ENCODE peak calls at places on chromosomes 1 and 21, in nine cellular contexts. T is CD8-positive, alpha-beta T cell; R is progenitor cell of endocrine pancreas; H is mesothelial cell of epicardium; E is GM06990; J is neural crest cell; K is ovary; U is transverse colon; X is upper lobe of right lung. I is an unnamed sample.

GRCh38 chr1:86487131-86487804 is 18.5 kb downstream of the CLCA1 start:
- DNase-seq in K (no peak), U (no peak), R (no peak), J (no peak), T (no peak), E (no peak), H (no peak), X (no peak), I (no peak)

GRCh38 chr1:192747305-192747704 is 61.5 kb upstream of the RGS2 start:
- DNase-seq in T (no peak), U (no peak), H (no peak), R (no peak), X (no peak), J (no peak), K (no peak), E (no peak), I (no peak)

GRCh38 chr1:145918144-145918991 is at the start of gene PEX11B:
- DNase-seq in T (peak), J (peak), X (peak), K (peak), H (peak), E (peak), R (peak), U (peak), I (peak)

GRCh38 chr1:20587639-20588017 is 1.3 kb upstream of the CDA start:
- DNase-seq in X (no peak), U (peak), K (no peak), J (no peak), T (no peak), R (no peak), E (no peak), H (no peak), I (no peak)

GRCh38 chr1:18633428-18634155 is 2.9 kb downstream of the PAX7 start:
- DNase-seq in H (no peak), J (no peak), U (no peak), K (no peak), T (no peak), E (no peak), X (no peak), R (no peak), I (no peak)

GRCh38 chr1:96309783-96310182 is 411.8 kb upstream of the PTBP2 start:
- DNase-seq in H (no peak), T (no peak), U (no peak), X (no peak), J (no peak), R (no peak), K (no peak), E (no peak), I (no peak)

GRCh38 chr1:110743397-110743796 is 68.7 kb upstream of the KCNA3 start:
- DNase-seq in J (no peak), H (no peak), U (no peak), E (peak), X (no peak), R (no peak), T (no peak), K (no peak), I (no peak)

GRCh38 chr1:77370588-77371306 is 88.9 kb downstream of the AK5 start:
- DNase-seq in T (no peak), E (no peak), U (no peak), H (no peak), K (no peak), R (no peak), X (no peak), J (no peak), I (no peak)

GRCh38 chr1:212587304-212588136 is 21.0 kb upstream of the ATF3 start:
- DNase-seq in J (no peak), K (no peak), R (no peak), E (no peak), H (no peak), X (no peak), T (no peak), U (no peak), I (no peak)

GRCh38 chr1:236389253-236389652 is 4.8 kb upstream of the EDARADD start:
- DNase-seq in T (no peak), J (no peak), U (no peak), K (no peak), H (no peak), R (no peak), E (no peak), X (no peak), I (no peak)

GRCh38 chr21:25428537-25428936 is 178.7 kb downstream of the MRPL39 start:
- DNase-seq in E (no peak), R (no peak), T (no peak), X (no peak), H (no peak), K (no peak), J (no peak), U (no peak), I (no peak)

GRCh38 chr1:242523968-242524570 is 428 bp downstream of the PLD5 start:
- DNase-seq in J (peak), R (peak), X (peak), H (peak), U (no peak), K (peak), T (no peak), E (peak), I (peak)

GRCh38 chr1:240018617-240019016 is 73.1 kb upstream of the FMN2 start:
- DNase-seq in J (no peak), H (no peak), T (no peak), X (no peak), K (no peak), R (no peak), E (no peak), U (no peak), I (no peak)

DNA sequence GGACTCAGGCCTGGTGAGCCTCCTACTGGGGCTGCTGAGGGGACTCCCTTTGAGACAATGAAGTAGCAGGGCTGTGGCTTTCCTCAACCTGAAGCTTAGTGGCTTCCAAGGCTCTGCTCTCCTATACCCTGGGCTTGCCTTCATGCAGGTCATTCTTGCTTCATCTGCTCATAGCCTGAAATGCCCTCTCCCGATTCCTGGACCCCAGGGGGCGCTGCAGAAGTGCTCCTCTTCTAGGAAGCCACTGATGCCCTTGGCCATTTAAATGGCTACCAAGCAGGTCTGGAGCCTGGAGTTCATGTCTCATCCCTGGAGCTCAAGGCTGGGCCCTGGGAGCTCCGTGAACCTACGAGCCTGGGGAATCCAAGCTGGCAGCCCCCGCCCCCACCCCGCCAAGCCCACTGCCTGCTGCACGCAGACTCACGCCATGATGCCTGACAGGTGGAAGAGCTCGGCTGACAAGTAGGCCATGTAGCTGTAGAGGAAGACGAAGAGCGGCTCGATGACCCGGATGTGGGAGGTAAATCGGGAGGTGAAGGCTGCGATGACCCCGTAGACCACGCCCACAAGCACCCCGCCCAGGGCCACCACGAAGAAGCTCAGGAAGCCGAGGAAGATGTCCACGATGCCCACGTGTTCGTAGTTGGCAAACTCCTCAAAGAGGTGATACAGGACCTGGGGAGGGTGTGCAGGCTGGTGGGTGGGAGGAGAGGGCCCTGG is 45.7 kb downstream of the SLC9A1 start:
- DNase-seq in H (no peak), J (no peak), X (peak), E (no peak), T (no peak), R (no peak), K (no peak), U (peak), I (peak)
- TF ChIP-seq CTCF in H (peak), J (peak), X (peak), E (peak), T (no peak), R (no peak), K (no peak), U (no peak), I (peak)

GRCh38 chr1:33149453-33150190 is 32.2 kb downstream of the TRIM62 start:
- DNase-seq in X (peak), E (no peak), H (no peak), J (no peak), T (no peak), K (no peak), U (peak), R (no peak), I (no peak)
- TF ChIP-seq CTCF in X (no peak), E (no peak), H (no peak), J (no peak), T (no peak), K (no peak), U (no peak), R (no peak), I (no peak)

GRCh38 chr1:1683104-1683905 is 9.3 kb downstream of the SLC35E2B start:
- DNase-seq in K (peak), R (no peak), T (no peak), H (no peak), J (no peak), E (no peak), U (no peak), X (no peak), I (no peak)

GRCh38 chr1:1677718-1678580 is 14.6 kb downstream of the SLC35E2B start:
- DNase-seq in H (no peak), J (no peak), X (peak), E (peak), R (no peak), K (peak), U (peak), T (peak), I (peak)

GRCh38 chr1:1680912-1681273 is 11.7 kb downstream of the SLC35E2B start:
- DNase-seq in R (no peak), E (no peak), H (no peak), T (no peak), K (peak), X (no peak), U (peak), J (no peak), I (no peak)

GRCh38 chr1:1680031-1680911 is 12.3 kb downstream of the SLC35E2B start:
- DNase-seq in K (peak), X (no peak), R (no peak), U (no peak), J (no peak), T (no peak), E (no peak), H (no peak), I (no peak)

GRCh38 chr1:1678581-1679380 is 13.8 kb downstream of the SLC35E2B start:
- DNase-seq in X (peak), R (no peak), U (peak), E (peak), H (no peak), K (peak), J (no peak), T (peak), I (peak)
- TF ChIP-seq CTCF in X (no peak), R (peak), U (peak), E (peak), H (no peak), K (no peak), J (peak), T (peak), I (peak)

DNA sequence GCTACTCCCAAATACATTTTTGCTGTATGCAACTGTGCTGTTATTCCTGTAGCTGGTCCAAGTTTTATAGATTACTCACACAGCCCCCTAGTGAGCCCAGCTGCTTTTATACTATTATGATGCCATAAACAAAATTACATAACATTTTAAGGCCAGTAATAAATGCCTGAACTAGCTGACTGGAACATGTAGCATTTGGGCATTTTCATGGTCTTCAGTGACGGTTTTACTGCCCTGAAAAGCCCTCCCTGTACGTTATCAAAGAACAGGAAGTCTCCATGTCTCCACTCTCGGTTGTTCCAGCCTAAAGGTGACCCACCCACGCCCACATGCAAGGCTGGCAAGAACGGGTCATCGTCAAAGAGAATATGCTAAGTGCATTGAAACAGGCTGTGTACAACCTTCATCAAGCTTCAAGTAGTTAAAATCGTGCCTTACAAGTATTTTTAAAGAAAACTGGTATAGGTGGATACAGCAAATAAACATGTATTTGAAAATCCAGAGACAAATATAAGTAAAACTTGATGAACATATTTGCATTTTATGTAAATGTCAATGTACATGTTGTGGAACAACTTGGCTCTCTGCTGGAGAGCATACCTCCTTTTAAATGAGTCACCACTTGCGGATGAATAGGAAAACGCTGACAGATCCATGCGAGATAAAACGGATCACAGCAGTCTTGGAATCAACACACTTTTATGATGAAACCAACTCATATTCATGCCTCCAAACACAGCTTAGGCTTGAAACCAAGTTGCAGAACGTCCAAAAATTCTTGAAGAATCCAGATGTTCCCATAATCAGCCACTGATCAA is 520.5 kb downstream of the SMYD3 start:
- DNase-seq in R (no peak), U (peak), J (no peak), T (no peak), E (no peak), X (no peak), H (no peak), K (no peak), I (no peak)
- TF ChIP-seq CTCF in R (no peak), U (no peak), J (no peak), T (no peak), E (no peak), X (no peak), H (no peak), K (no peak), I (no peak)

GRCh38 chr1:177567393-177567792 is 396.6 kb downstream of the BRINP2 start:
- DNase-seq in E (no peak), R (no peak), U (no peak), X (no peak), K (no peak), H (no peak), T (no peak), J (no peak), I (peak)
- TF ChIP-seq CTCF in E (peak), R (peak), U (peak), X (peak), K (no peak), H (peak), T (no peak), J (peak), I (peak)

DNA sequence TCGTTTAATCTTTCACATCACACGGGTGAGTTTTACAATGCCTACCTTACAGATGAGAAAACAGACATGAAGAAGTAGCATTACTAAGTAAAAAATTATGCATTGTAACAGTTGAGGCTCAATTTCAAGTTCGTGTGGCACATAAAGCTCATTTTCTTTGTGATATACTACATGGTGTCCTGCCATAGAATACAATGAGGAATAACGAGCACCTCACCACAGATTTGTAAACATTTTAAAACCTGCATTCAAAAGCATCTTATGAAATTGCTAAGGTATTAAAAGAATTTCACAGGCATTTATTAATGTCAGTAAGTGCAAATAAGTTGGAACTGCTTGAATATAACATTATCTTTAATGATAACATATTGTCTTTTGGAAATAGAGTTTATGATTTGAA is 47.8 kb upstream of the DEPDC1 start:
- DNase-seq in K (no peak), H (no peak), T (no peak), U (no peak), E (no peak), J (no peak), R (no peak), X (no peak), I (no peak)
- TF ChIP-seq CTCF in K (no peak), H (no peak), T (no peak), U (no peak), E (no peak), J (no peak), R (no peak), X (no peak), I (no peak)

GRCh38 chr1:220338759-220339158 is 66.5 kb upstream of the RAB3GAP2 start:
- DNase-seq in X (no peak), J (no peak), H (no peak), U (no peak), T (no peak), E (no peak), K (no peak), R (no peak), I (no peak)

GRCh38 chr1:220336391-220337065 is 64.3 kb upstream of the RAB3GAP2 start:
- DNase-seq in T (no peak), U (no peak), J (no peak), K (no peak), R (no peak), X (no peak), E (no peak), H (no peak), I (no peak)

GRCh38 chr1:220342853-220343252 is 70.6 kb upstream of the RAB3GAP2 start:
- DNase-seq in J (no peak), K (no peak), T (no peak), X (no peak), R (no peak), E (no peak), H (no peak), U (no peak), I (no peak)

GRCh38 chr1:220335668-220336067 is 63.4 kb upstream of the RAB3GAP2 start:
- DNase-seq in X (peak), R (no peak), K (no peak), U (no peak), T (no peak), H (no peak), E (no peak), J (no peak), I (no peak)

GRCh38 chr1:220339581-220339980 is 67.3 kb upstream of the RAB3GAP2 start:
- DNase-seq in X (no peak), K (no peak), H (no peak), R (no peak), E (no peak), T (no peak), U (no peak), J (no peak), I (no peak)
- TF ChIP-seq CTCF in X (no peak), K (no peak), H (no peak), R (no peak), E (no peak), T (no peak), U (no peak), J (no peak), I (no peak)

I was measured in endothelial cell.